ENCODE peak calls at places on chromosomes 3 and 15, in five cellular contexts. Q, G, J, T and H are unnamed samples. For H3K9me3, the result is how much of the 10 kb centered on the place peaks cover.

GRCh38 chr15:78739206-78739605 is 72.1 kb downstream of the ADAMTS7 start:
- DNase-seq in Q (no peak), G (no peak), J (no peak), T (no peak), H (no peak)

GRCh38 chr15:96804754-96805153 is 474.3 kb downstream of the NR2F2 start:
- DNase-seq in Q (no peak), G (no peak), J (no peak), T (no peak), H (no peak)

GRCh38 chr3:37986479-37987314 is 3.9 kb upstream of the VILL start:
- DNase-seq in Q (no peak), G (peak), J (no peak), T (peak), H (peak)

GRCh38 chr3:62615258-62615840 is 242.0 kb upstream of the FEZF2 start:
- DNase-seq in Q (no peak), G (no peak), J (no peak), T (no peak), H (no peak)

GRCh38 chr3:13853256-13853977 is 26.5 kb downstream of the WNT7A start:
- DNase-seq in Q (no peak), G (no peak), J (no peak), T (no peak), H (no peak)

GRCh38 chr3:138062626-138063025 is 52.7 kb downstream of the CLDN18 start:
- DNase-seq in Q (no peak), G (no peak), J (no peak), T (no peak), H (no peak)

GRCh38 chr15:39000008-39000734 is 435.6 kb upstream of the RASGRP1 start:
- DNase-seq in Q (no peak), G (no peak), J (no peak), T (no peak), H (no peak)

GRCh38 chr3:14418670-14419250 is 16.4 kb downstream of the SLC6A6 start:
- DNase-seq in Q (no peak), G (peak), J (no peak), T (no peak), H (no peak)

GRCh38 chr15:42240823-42241222 is 32.2 kb upstream of the GANC start:
- DNase-seq in Q (no peak), G (no peak), J (no peak), T (no peak), H (no peak)

GRCh38 chr3:27528798-27529197 is 44.6 kb upstream of the SLC4A7 start:
- DNase-seq in Q (no peak), G (no peak), J (no peak), T (no peak), H (no peak)

GRCh38 chr3:69084326-69084667 is 440 bp upstream of the ARL6IP5 start:
- DNase-seq in Q (no peak), G (no peak), J (no peak), T (no peak), H (no peak)

GRCh38 chr3:87398226-87398774 is 121.9 kb upstream of the POU1F1 start:
- DNase-seq in Q (no peak), G (no peak), J (no peak), T (no peak), H (no peak)

GRCh38 chr15:51837784-51838183 is 8.3 kb downstream of the TMOD3 start:
- DNase-seq in Q (peak), G (no peak), J (peak), T (no peak), H (no peak)

GRCh38 chr3:194711913-194712312 is 26.2 kb downstream of the FAM43A start:
- DNase-seq in Q (peak), G (no peak), J (no peak), T (no peak), H (no peak)

GRCh38 chr3:195914648-195915473 is 6.5 kb upstream of the TNK2 start:
- DNase-seq in Q (peak), G (peak), J (peak), T (peak), H (peak)

GRCh38 chr15:66472176-66472999 is 25.2 kb downstream of the SNAPC5 start:
- DNase-seq in Q (peak), G (no peak), J (peak), T (no peak), H (no peak)

GRCh38 chr3:88044411-88044810 is 14.4 kb downstream of the CGGBP1 start:
- DNase-seq in Q (no peak), G (no peak), J (no peak), T (no peak), H (no peak)

GRCh38 chr15:76799760-76800159 is 105.4 kb downstream of the SCAPER start:
- DNase-seq in Q (no peak), G (no peak), J (no peak), T (no peak), H (no peak)

GRCh38 chr3:132253262-132253878 is 63.8 kb upstream of the ACP3 start:
- DNase-seq in Q (peak), G (no peak), J (peak), T (no peak), H (no peak)

GRCh38 chr3:15063656-15064286 is 1.3 kb downstream of the MRPS25 start:
- DNase-seq in Q (no peak), G (no peak), J (no peak), T (no peak), H (no peak)

GRCh38 chr3:14488286-14489036 is 51.7 kb downstream of the GRIP2 start:
- DNase-seq in Q (peak), G (no peak), J (no peak), T (no peak), H (no peak)

GRCh38 chr15:54097019-54097418 is 118.8 kb downstream of the UNC13C start:
- DNase-seq in Q (no peak), G (no peak), J (no peak), T (no peak), H (no peak)

GRCh38 chr3:171028779-171029232 is 2.3 kb upstream of the SLC2A2 start:
- DNase-seq in Q (peak), G (no peak), J (no peak), T (no peak), H (peak)

GRCh38 chr15:90563460-90563859 is 33.7 kb downstream of the CRTC3 start:
- DNase-seq in Q (no peak), G (no peak), J (no peak), T (no peak), H (no peak)

GRCh38 chr3:52054689-52055511 is 1.5 kb downstream of the DUSP7 start:
- DNase-seq in Q (no peak), G (no peak), J (peak), T (no peak), H (no peak)

GRCh38 chr3:196948442-196949365 is 6.4 kb upstream of the NCBP2 start:
- DNase-seq in Q (no peak), G (no peak), J (no peak), T (no peak), H (no peak)

GRCh38 chr15:40248006-40248783 is 9.3 kb downstream of the PAK6 start:
- DNase-seq in Q (no peak), G (peak), J (no peak), T (no peak), H (no peak)

GRCh38 chr3:105762749-105763673 is 105.8 kb downstream of the CBLB start:
- DNase-seq in Q (no peak), G (no peak), J (no peak), T (no peak), H (no peak)

GRCh38 chr3:105755121-105755886 is 113.5 kb downstream of the CBLB start:
- DNase-seq in Q (no peak), G (no peak), J (no peak), T (no peak), H (no peak)

GRCh38 chr3:105759442-105760078 is 109.3 kb downstream of the CBLB start:
- DNase-seq in Q (no peak), G (no peak), J (no peak), T (no peak), H (no peak)

GRCh38 chr3:105763674-105764036 is 105.2 kb downstream of the CBLB start:
- DNase-seq in Q (no peak), G (no peak), J (no peak), T (no peak), H (no peak)

DNA sequence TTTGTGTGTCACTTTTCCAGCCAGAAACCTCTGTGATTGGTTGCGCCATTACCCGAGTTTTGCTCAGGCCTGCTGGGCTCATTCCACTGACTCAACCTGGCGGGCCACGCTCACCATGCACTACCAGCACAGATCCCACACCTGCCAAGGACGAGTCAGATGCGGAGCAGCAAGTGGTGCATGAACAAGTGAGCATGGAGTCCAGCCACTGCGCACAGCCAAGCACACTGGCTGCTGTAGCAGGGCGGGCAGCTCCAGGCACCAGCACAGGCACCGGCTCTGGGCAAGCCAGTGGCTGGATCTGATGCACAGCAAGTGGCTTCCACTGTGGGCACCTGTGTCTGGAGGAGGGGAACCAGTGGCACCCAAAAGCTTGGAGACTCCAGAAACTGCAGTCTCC is 110.4 kb downstream of the CBLB start:
- DNase-seq in Q (no peak), G (no peak), J (no peak), T (no peak), H (no peak)
- H3K9me3 ChIP-seq in Q (under half), G (under half), J (under half), T (under half), H (under half)

DNA sequence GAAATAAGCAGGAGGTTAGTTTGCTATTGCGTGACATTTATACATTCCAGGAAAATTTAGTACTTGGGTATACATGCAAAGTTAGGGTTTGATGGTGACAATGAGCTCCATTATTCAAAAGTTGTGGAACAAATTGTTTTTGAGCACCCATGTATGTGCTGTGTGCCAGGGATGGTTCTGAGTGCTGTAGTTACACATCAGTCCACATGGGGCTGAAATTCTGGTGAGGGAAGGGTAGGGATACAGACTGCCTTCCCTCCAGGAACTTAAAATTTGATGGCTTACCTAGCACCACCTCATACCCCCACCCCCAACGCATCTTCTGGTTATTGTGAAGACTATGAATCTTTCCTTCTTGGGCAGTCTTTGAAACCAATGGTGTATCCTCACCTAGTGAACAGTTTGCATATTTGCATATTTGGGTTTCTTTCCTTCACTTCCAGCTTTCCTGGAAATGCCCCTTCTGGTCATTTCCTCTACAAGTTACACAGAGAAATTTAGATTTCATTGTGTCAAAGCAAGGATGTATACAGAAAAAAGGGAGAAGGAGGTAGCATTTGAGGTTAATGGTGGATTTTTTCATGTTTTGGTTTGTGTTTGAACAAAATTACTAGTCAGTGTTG is 222.0 kb upstream of the IL12A start:
- DNase-seq in Q (peak), G (no peak), J (no peak), T (no peak), H (no peak)
- H3K4me3 ChIP-seq in Q (peak), G (no peak), J (no peak), T (no peak), H (no peak)

DNA sequence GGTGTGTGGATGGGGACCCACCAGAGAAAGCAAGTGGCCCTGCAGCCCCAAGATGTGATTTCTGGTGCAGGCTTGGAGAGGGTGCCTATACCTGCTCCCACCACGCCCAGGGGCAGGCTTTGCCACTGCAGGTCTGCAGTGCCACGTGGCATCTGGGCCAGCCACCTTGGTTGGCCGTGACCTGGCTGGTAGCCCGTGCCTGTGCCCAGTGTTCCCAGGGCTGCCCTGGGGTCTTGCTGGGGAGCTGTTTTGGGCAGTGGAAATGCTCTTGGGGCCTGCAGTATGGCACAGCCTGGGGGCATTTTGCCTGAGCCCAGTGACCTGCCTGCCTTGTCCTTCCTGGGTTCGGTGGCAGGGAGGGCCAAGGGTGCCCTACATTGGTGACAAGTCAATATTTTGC is 203.4 kb downstream of the UBE3A start:
- DNase-seq in Q (no peak), G (no peak), J (no peak), T (no peak), H (no peak)
- H3K9me3 ChIP-seq in Q (under half), G (under half), J (half or more), T (under half), H (under half)

DNA sequence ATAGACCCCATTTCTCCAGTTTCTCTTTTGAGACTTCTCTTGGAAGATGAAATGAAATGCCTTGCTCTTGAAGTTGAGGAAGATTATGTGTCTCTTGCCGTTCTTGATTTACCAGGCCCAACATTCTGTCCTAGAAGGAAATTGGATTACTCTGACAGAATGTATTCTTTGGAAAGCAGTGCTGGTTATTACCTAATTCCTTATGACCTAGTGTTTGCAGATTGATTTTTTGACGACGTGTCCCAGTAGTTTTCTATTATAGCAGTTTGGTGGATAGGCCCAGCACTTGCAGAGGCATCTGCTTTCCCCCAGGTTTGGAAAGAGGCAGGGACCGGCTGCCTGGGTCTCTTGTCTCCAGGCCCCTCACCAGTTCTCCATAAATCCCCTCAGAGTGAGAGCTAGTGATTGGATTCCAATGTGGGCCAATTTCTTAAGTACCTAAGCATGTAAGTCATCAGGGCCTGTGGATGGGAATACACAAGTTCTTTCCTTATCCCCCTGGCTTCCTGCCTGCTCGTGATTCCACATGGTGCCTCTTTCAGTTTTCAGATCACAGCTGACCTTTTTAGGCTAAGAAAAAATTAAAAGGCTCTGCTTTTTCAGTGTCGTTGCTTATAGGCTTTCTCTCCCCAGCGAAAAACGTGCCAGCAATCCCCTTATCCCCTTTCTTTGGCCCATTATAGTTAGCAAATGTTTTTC is 50.2 kb downstream of the EPHB3 start:
- DNase-seq in Q (no peak), G (no peak), J (no peak), T (peak), H (peak)
- H3K4me3 ChIP-seq in Q (no peak), G (no peak), J (no peak), T (no peak), H (no peak)

GRCh38 chr3:136893848-136894443 is 31.9 kb downstream of the NCK1 start:
- DNase-seq in Q (peak), G (no peak), J (no peak), T (no peak), H (no peak)

GRCh38 chr3:136889947-136890346 is 27.9 kb downstream of the NCK1 start:
- DNase-seq in Q (no peak), G (no peak), J (no peak), T (no peak), H (no peak)

DNA sequence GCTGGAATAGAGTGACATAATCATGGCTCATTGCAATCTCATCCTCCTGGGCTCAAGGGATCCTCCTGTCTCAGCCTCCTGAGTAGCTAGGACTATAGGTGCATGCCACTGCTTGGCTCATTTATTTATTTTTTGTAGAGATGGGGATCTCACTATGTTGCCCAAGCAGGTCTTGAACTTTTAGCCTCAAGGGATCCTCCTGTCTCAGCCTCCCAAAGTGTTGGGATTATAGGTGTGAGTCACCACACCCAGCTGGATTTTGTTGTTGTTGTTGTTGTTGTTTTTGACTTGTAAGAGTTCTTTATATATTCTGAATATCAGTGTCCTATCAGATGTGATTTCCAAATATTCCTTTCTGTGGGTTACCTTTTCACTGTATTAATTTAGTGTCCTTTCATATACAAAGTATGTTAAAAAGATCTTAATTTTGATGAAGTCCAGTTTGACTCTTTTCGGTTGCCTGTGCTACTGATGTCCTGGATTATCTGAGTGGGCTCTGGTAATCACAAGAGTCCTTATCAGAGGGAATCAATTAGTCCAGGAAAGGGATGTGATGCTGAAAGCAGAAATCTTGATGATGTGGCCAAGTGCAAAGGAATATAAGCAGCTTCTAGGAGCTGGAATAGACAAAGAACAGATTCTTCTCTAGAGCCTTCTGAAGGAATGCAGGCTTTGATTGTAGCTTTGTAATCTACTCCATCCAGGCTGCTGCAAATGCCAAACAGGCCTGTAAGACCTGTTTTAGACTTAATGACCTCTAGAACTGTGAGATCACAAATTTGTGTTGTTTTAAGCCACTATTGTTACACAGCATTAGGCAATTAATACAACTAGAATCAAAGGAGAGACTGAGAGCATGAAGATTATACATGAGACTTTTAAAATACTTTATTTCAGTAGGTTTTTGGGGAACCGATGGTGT is 30.2 kb downstream of the NCK1 start:
- DNase-seq in Q (no peak), G (no peak), J (no peak), T (no peak), H (no peak)
- H3K9me3 ChIP-seq in Q (under half), G (under half), J (under half), T (under half), H (under half)

GRCh38 chr3:185216587-185216918 is 37.3 kb downstream of the EHHADH start:
- DNase-seq in Q (peak), G (no peak), J (no peak), T (no peak), H (no peak)

GRCh38 chr3:185210621-185211157 is 43.2 kb downstream of the EHHADH start:
- DNase-seq in Q (no peak), G (no peak), J (no peak), T (no peak), H (no peak)

GRCh38 chr3:185221203-185221602 is 32.6 kb downstream of the EHHADH start:
- DNase-seq in Q (no peak), G (no peak), J (no peak), T (no peak), H (no peak)

GRCh38 chr3:185215873-185216586 is 37.8 kb downstream of the EHHADH start:
- DNase-seq in Q (peak), G (no peak), J (peak), T (no peak), H (no peak)
- H3K4me3 ChIP-seq in Q (peak), G (peak), J (no peak), T (no peak), H (no peak)

DNA sequence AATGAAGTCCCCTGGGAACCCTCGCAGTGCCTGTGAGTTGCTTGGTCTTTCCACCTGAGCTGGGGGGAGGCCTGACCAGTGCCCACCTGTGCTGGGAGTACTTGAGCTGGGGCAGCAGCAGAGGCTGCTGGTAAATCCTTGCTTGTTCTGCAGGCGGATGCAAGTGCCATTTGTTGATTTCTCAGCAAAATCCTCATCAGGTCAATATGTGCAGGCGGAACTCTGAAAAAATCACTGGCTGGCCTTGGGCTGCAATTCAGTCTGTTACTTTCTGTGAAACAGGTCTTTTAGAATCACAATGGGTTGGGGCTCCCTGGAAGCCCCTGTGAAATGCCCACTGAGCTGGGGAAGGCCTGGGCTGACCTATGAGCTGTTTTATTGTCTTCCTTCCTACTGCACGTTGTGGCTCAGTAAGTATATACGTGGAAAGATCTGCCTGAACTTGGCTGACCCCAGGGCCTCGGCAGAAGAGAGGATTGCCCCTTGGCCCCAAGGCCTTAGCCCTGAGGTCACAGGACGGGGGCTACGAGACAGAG is 182.0 kb upstream of the RGMA start:
- DNase-seq in Q (no peak), G (no peak), J (no peak), T (no peak), H (no peak)
- H3K9me3 ChIP-seq in Q (under half), G (under half), J (under half), T (under half), H (under half)

DNA sequence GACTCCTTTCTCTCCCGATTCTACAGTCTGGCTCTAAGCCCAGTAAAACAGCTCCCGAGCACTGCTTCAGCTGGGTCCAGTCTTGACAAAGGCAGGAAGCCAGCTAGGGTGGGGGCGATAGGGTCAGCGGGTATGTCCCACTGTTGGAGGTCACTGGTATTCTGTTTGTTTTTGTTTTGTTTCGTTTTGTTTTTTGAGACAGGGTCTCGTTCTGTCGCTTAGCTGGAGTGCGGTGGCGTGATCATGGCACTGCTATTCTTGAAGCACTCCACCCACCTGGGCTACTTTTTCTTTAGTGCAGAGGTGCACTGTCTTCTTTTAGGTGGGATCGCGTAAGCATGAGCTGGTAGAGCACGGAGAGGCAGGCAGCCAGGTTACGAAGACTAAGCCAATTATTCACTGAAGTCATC is 16.3 kb downstream of the GCSAM start:
- DNase-seq in Q (no peak), G (no peak), J (no peak), T (no peak), H (no peak)
- H3K4me3 ChIP-seq in Q (no peak), G (no peak), J (no peak), T (no peak), H (peak)